ENCODE peak calls at places on chromosomes 2 and 18, in seven cellular contexts. B is NCI-H1436; F is foreskin fibroblast; E is sciatic nerve; P is fibroblast of pulmonary artery; X is activated CD8-positive, alpha-beta memory T cell treated with anti-CD3 and anti-CD28 coated beads, Interleukin-2, amount 50 U/mL, for 48 hours; Q is NCI-H1105 treated with DMSO at 0.1 percent for 48 hours. H is an unnamed sample.
A peak's percentile ranks its signal among the peaks of the same experiment; 100 is the strongest.

GRCh38 chr2:55439101-55439397 is 19.4 kb upstream of the CCDC88A start:
- DNase-seq in B (no peak), F (no peak), E (no peak), P (no peak), X (no peak), Q (no peak), H (no peak)

GRCh38 chr18:27921904-27922541 is 254.9 kb downstream of the CDH2 start:
- DNase-seq in B (no peak), F (peak; percentile 38), E (no peak), P (peak; percentile 65), X (no peak), Q (no peak), H (peak; percentile 95)

GRCh38 chr2:154589514-154589913 is 109.0 kb upstream of the KCNJ3 start:
- DNase-seq in B (no peak), F (no peak), E (no peak), P (no peak), X (no peak), Q (no peak), H (no peak)

GRCh38 chr18:845152-845819 is 33.2 kb upstream of the YES1 start:
- DNase-seq in B (no peak), F (peak; percentile 90), E (no peak), P (peak; percentile 91), X (no peak), Q (no peak), H (peak; percentile 47)

GRCh38 chr2:217905906-217906305 is 96.9 kb downstream of the TNS1 start:
- DNase-seq in B (no peak), F (no peak), E (no peak), P (no peak), X (no peak), Q (no peak), H (no peak)

GRCh38 chr18:12098389-12098788 is 4.7 kb downstream of the ANKRD62 start:
- DNase-seq in B (no peak), F (no peak), E (no peak), P (no peak), X (no peak), Q (no peak), H (no peak)

GRCh38 chr2:229815342-229815741 is 101.0 kb upstream of the DNER start:
- DNase-seq in B (no peak), F (no peak), E (no peak), P (no peak), X (no peak), Q (no peak), H (peak; percentile 36)

GRCh38 chr2:221817052-221817451 is 244.9 kb upstream of the EPHA4 start:
- DNase-seq in B (no peak), F (peak; percentile 7), E (no peak), P (peak; percentile 47), X (no peak), Q (no peak), H (no peak)

GRCh38 chr18:73777356-73778051 is 370.1 kb downstream of the FBXO15 start:
- DNase-seq in B (no peak), F (peak; percentile 20), E (no peak), P (peak; percentile 14), X (no peak), Q (no peak), H (no peak)

GRCh38 chr2:75500633-75501032 is 60.1 kb downstream of the EVA1A start:
- DNase-seq in B (peak; percentile 58), F (peak; percentile 81), E (no peak), P (no peak), X (no peak), Q (peak; percentile 90), H (peak; percentile 51)

GRCh38 chr2:26412091-26412673 is 10.5 kb downstream of the DRC1 start:
- DNase-seq in B (no peak), F (no peak), E (no peak), P (peak; percentile 32), X (no peak), Q (no peak), H (no peak)

GRCh38 chr2:39696838-39697237 is 31.1 kb downstream of the TMEM178A start:
- DNase-seq in B (no peak), F (peak; percentile 70), E (no peak), P (peak; percentile 91), X (no peak), Q (peak; percentile 45), H (peak; percentile 59)

GRCh38 chr18:47893939-47894699 is 36.3 kb downstream of the SMAD2 start:
- DNase-seq in B (no peak), F (no peak), E (no peak), P (peak; percentile 26), X (no peak), Q (no peak), H (peak; percentile 38)

GRCh38 chr18:765764-766549 is 46.1 kb downstream of the YES1 start:
- DNase-seq in B (no peak), F (no peak), E (no peak), P (no peak), X (no peak), Q (no peak), H (no peak)

GRCh38 chr2:75560022-75560767 is 544 bp downstream of the EVA1A start:
- DNase-seq in B (no peak), F (peak; percentile 68), E (no peak), P (peak; percentile 44), X (peak; percentile 54), Q (peak; percentile 18), H (no peak)

GRCh38 chr2:36589230-36589630 is 8.7 kb downstream of the FEZ2 start:
- DNase-seq in B (no peak), F (no peak), E (no peak), P (no peak), X (no peak), Q (no peak), H (no peak)

GRCh38 chr18:51447351-51447896 is 249.9 kb upstream of the MEX3C start:
- DNase-seq in B (no peak), F (no peak), E (no peak), P (peak; percentile 22), X (no peak), Q (peak; percentile 3), H (no peak)

GRCh38 chr2:71004356-71004755 is 9.7 kb upstream of the TEX261 start:
- DNase-seq in B (no peak), F (no peak), E (no peak), P (no peak), X (no peak), Q (no peak), H (no peak)

GRCh38 chr18:60585670-60586069 is 213.1 kb upstream of the MC4R start:
- DNase-seq in B (no peak), F (no peak), E (no peak), P (no peak), X (no peak), Q (peak; percentile 35), H (no peak)

GRCh38 chr2:31421634-31422033 is 7.1 kb upstream of the XDH start:
- DNase-seq in B (no peak), F (no peak), E (no peak), P (no peak), X (no peak), Q (no peak), H (no peak)

GRCh38 chr2:36482576-36483214 is 115.3 kb downstream of the FEZ2 start:
- DNase-seq in B (no peak), F (no peak), E (no peak), P (peak; percentile 51), X (no peak), Q (no peak), H (peak; percentile 87)